ENCODE peak calls at places on chromosomes 4 and X, in five cellular contexts. O is HTR-8/SVneo, A is mucosa of descending colon, M is WERI-Rb-1, L is AG08395. J is an unnamed sample.
A peak's percentile ranks its signal among the peaks of the same experiment; 100 is the strongest.

GRCh38 chrX:41303013-41303412 is 30.9 kb upstream of the DDX3X start:
- DNase-seq in L (no peak), A (no peak), M (no peak), O (no peak), J (no peak)

GRCh38 chr4:113556382-113557134 is 205.0 kb downstream of the CAMK2D start:
- DNase-seq in M (no peak), L (no peak), O (no peak), A (no peak), J (no peak)

GRCh38 chr4:136967069-136967468 is 565.2 kb downstream of the PCDH18 start:
- DNase-seq in L (no peak), O (no peak), A (no peak), M (no peak), J (no peak)

GRCh38 chr4:22474636-22475310 is 41.1 kb downstream of the ADGRA3 start:
- DNase-seq in M (no peak), A (no peak), L (no peak), O (no peak), J (no peak)

GRCh38 chr4:165428957-165429356 is 50.1 kb downstream of the CPE start:
- DNase-seq in M (no peak), L (no peak), A (no peak), O (no peak), J (no peak)

GRCh38 chrX:16665089-16665488 is 15.1 kb downstream of the S100G start:
- DNase-seq in A (no peak), M (no peak), L (no peak), O (no peak), J (no peak)

GRCh38 chrX:119990995-119991787 is 47.6 kb upstream of the NKAP start:
- DNase-seq in M (peak; percentile 13), A (no peak), O (no peak), L (no peak), J (no peak)

GRCh38 chrX:73822775-73823174 is 259.8 kb downstream of the CHIC1 start:
- DNase-seq in O (no peak), M (no peak), L (no peak), A (no peak), J (no peak)

GRCh38 chr4:165872443-165873297 is at the start of gene TLL1:
- DNase-seq in L (no peak), A (no peak), O (peak; percentile 32), M (no peak), J (no peak)

GRCh38 chrX:19751068-19751467 is 136.3 kb downstream of the SH3KBP1 start:
- DNase-seq in L (no peak), O (no peak), A (no peak), M (no peak), J (no peak)

GRCh38 chr4:128358231-128358902 is 70.8 kb upstream of the PGRMC2 start:
- DNase-seq in L (peak; percentile 88), M (no peak), O (peak; percentile 39), A (no peak), J (no peak)

GRCh38 chr4:182642831-182643230 is 274.4 kb downstream of the DCTD start:
- DNase-seq in M (no peak), L (no peak), A (no peak), O (peak; percentile 41), J (no peak)

GRCh38 chrX:53281321-53281822 is at the start of gene IQSEC2:
- DNase-seq in O (peak; percentile 62), A (peak; percentile 89), M (peak; percentile 34), L (peak; percentile 80), J (peak; percentile 69)

GRCh38 chr4:81723927-81724587 is 252.3 kb upstream of the RASGEF1B start:
- DNase-seq in O (no peak), M (no peak), L (no peak), A (no peak), J (peak; percentile 63)

GRCh38 chrX:70168238-70169188 is 8.8 kb upstream of the DGAT2L6 start:
- DNase-seq in A (no peak), O (peak; percentile 83), M (no peak), L (peak; percentile 70), J (no peak)

GRCh38 chr4:151652841-151653547 is 107.8 kb downstream of the GATB start:
- DNase-seq in O (no peak), L (peak; percentile 61), M (no peak), A (no peak), J (no peak)

GRCh38 chr4:145108128-145108527 is 10.0 kb downstream of the ABCE1 start:
- DNase-seq in L (no peak), O (no peak), M (no peak), A (no peak), J (no peak)

J was measured in tibial nerve.